ENCODE peak calls at places on chromosomes 13 and 19, in seven cellular contexts. N is NCI-H2081, G is neuronal stem cell, V is anterior cingulate cortex, R is GM13976, Y is fibroblast of lung, U is SHP77. M is an unnamed sample.

GRCh38 chr19:56304243-56304642 is 10.4 kb downstream of the ZSCAN5A start:
- DNase-seq in N (no peak), G (no peak), V (no peak), R (no peak), Y (no peak), U (no peak), M (no peak)

GRCh38 chr19:42333975-42334696 is 8.7 kb downstream of the MEGF8 start:
- DNase-seq in N (no peak), G (no peak), V (no peak), R (no peak), Y (no peak), U (no peak), M (no peak)

GRCh38 chr19:919157-920050 is 2.3 kb downstream of the KISS1R start:
- DNase-seq in N (peak; percentile 44), G (no peak), V (no peak), R (no peak), Y (no peak), U (no peak), M (peak; percentile 32)

GRCh38 chr19:11067356-11068113 is 21.7 kb upstream of the LDLR start:
- DNase-seq in N (no peak), G (no peak), V (no peak), R (no peak), Y (no peak), U (no peak), M (no peak)

GRCh38 chr13:83024955-83025594 is 857.2 kb downstream of the SLITRK1 start:
- DNase-seq in N (no peak), G (no peak), V (no peak), R (no peak), Y (no peak), U (no peak), M (no peak)

GRCh38 chr19:32674153-32674958 is 624 bp downstream of the ANKRD27 start:
- DNase-seq in N (no peak), G (peak; percentile 14), V (no peak), R (no peak), Y (no peak), U (no peak), M (no peak)

GRCh38 chr13:111922086-111922485 is 144.9 kb upstream of the SOX1 start:
- DNase-seq in N (no peak), G (no peak), V (no peak), R (no peak), Y (no peak), U (no peak), M (no peak)

GRCh38 chr13:102309110-102309509 is 92.7 kb downstream of the FGF14 start:
- DNase-seq in N (no peak), G (no peak), V (peak; percentile 18), R (no peak), Y (no peak), U (peak; percentile 55), M (no peak)

GRCh38 chr13:101390461-101390860 is 25.8 kb downstream of the NALCN start:
- DNase-seq in N (no peak), G (no peak), V (no peak), R (no peak), Y (peak; percentile 25), U (no peak), M (no peak)

GRCh38 chr13:29924951-29925350 is 74.5 kb upstream of the UBL3 start:
- DNase-seq in N (no peak), G (no peak), V (no peak), R (no peak), Y (no peak), U (no peak), M (no peak)

GRCh38 chr13:19957320-19958118 is 1.0 kb upstream of the ZMYM2 start:
- DNase-seq in N (peak; percentile 77), G (peak; percentile 74), V (peak; percentile 58), R (peak; percentile 71), Y (peak; percentile 85), U (peak; percentile 78), M (no peak)

GRCh38 chr13:60591348-60591747 is 194.3 kb downstream of the TDRD3 start:
- DNase-seq in N (no peak), G (no peak), V (no peak), R (peak; percentile 25), Y (no peak), U (no peak), M (no peak)

GRCh38 chr19:2477732-2478191 is 1.8 kb downstream of the GADD45B start:
- DNase-seq in N (no peak), G (no peak), V (no peak), R (peak; percentile 69), Y (peak; percentile 58), U (no peak), M (no peak)

GRCh38 chr19:2015611-2015950 is at the start of gene BTBD2:
- DNase-seq in N (peak; percentile 71), G (peak; percentile 32), V (peak; percentile 52), R (no peak), Y (peak; percentile 94), U (peak; percentile 40), M (no peak)

GRCh38 chr19:14733574-14733973 is 43.7 kb downstream of the ZNF333 start:
- DNase-seq in N (no peak), G (no peak), V (no peak), R (no peak), Y (no peak), U (no peak), M (no peak)

GRCh38 chr19:13839193-13839937 is 37.6 kb upstream of the NANOS3 start:
- DNase-seq in N (no peak), G (no peak), V (no peak), R (peak; percentile 91), Y (peak; percentile 72), U (peak; percentile 82), M (no peak)

GRCh38 chr19:58009666-58010301 is 7.2 kb upstream of the ZNF606 start:
- DNase-seq in N (no peak), G (peak; percentile 29), V (peak; percentile 90), R (peak; percentile 69), Y (peak; percentile 88), U (no peak), M (peak; percentile 16)

GRCh38 chr13:28746289-28746612 is 27.5 kb upstream of the SLC46A3 start:
- DNase-seq in N (no peak), G (no peak), V (no peak), R (no peak), Y (no peak), U (no peak), M (no peak)

GRCh38 chr19:28021316-28022185 is 1191.4 kb downstream of the UQCRFS1 start:
- DNase-seq in N (no peak), G (no peak), V (no peak), R (no peak), Y (no peak), U (no peak), M (no peak)

GRCh38 chr13:51818771-51819511 is 15.0 kb upstream of the DHRS12 start:
- DNase-seq in N (no peak), G (no peak), V (peak; percentile 44), R (peak; percentile 40), Y (peak; percentile 49), U (no peak), M (no peak)

GRCh38 chr13:40329682-40330485 is 336.6 kb downstream of the FOXO1 start:
- DNase-seq in N (no peak), G (no peak), V (no peak), R (no peak), Y (peak; percentile 83), U (no peak), M (no peak)

GRCh38 chr19:18208098-18208951 is 4.5 kb upstream of the RAB3A start:
- DNase-seq in N (no peak), G (no peak), V (no peak), R (peak; percentile 74), Y (peak; percentile 89), U (peak; percentile 49), M (no peak)

GRCh38 chr19:277581-278165 is 13.5 kb downstream of the PLPP2 start:
- DNase-seq in N (no peak), G (peak; percentile 63), V (no peak), R (no peak), Y (peak; percentile 43), U (no peak), M (no peak)

GRCh38 chr19:29514525-29515232 is 11.1 kb upstream of the VSTM2B start:
- DNase-seq in N (no peak), G (no peak), V (no peak), R (no peak), Y (no peak), U (no peak), M (no peak)

GRCh38 chr19:19406878-19407639 is 1.6 kb downstream of the GATAD2A start:
- DNase-seq in N (no peak), G (no peak), V (peak; percentile 39), R (no peak), Y (peak; percentile 55), U (no peak), M (no peak)

GRCh38 chr13:108304170-108305068 is 34.9 kb downstream of the TNFSF13B start:
- DNase-seq in N (no peak), G (no peak), V (no peak), R (no peak), Y (no peak), U (no peak), M (no peak)

GRCh38 chr19:16319466-16319865 is 5.2 kb upstream of the KLF2 start:
- DNase-seq in N (no peak), G (no peak), V (no peak), R (no peak), Y (peak; percentile 62), U (no peak), M (no peak)

GRCh38 chr19:35656700-35657099 is 8.6 kb downstream of the COX6B1 start:
- DNase-seq in N (no peak), G (no peak), V (no peak), R (no peak), Y (no peak), U (no peak), M (no peak)

GRCh38 chr19:28290963-28291657 is 921.8 kb downstream of the UQCRFS1 start:
- DNase-seq in N (no peak), G (no peak), V (no peak), R (no peak), Y (no peak), U (no peak), M (no peak)

GRCh38 chr13:112078879-112079526 is 12.1 kb downstream of the SOX1 start:
- DNase-seq in N (peak; percentile 65), G (no peak), V (no peak), R (no peak), Y (no peak), U (no peak), M (no peak)

GRCh38 chr13:100633461-100633860 is 41.1 kb downstream of the TMTC4 start:
- DNase-seq in N (no peak), G (no peak), V (no peak), R (no peak), Y (peak; percentile 86), U (no peak), M (no peak)

GRCh38 chr19:48728882-48729645 is 9.5 kb upstream of the MAMSTR start:
- DNase-seq in N (no peak), G (no peak), V (no peak), R (no peak), Y (no peak), U (no peak), M (no peak)

GRCh38 chr13:77548594-77548993 is 13.1 kb downstream of the SCEL start:
- DNase-seq in N (no peak), G (no peak), V (no peak), R (no peak), Y (no peak), U (no peak), M (no peak)

GRCh38 chr19:56105090-56105701 is 15.9 kb downstream of the ZNF787 start:
- DNase-seq in N (peak; percentile 91), G (peak; percentile 51), V (peak; percentile 72), R (peak; percentile 68), Y (peak; percentile 85), U (peak; percentile 14), M (no peak)

GRCh38 chr19:50300814-50301606 is 28.2 kb downstream of the KCNC3 start:
- DNase-seq in N (no peak), G (no peak), V (no peak), R (no peak), Y (peak; percentile 77), U (no peak), M (no peak)

M was measured in NCI-H1417 treated with DMSO at 0.1 percent for 48 hours.